ENCODE peak calls at places on chromosomes 7 and 10, in six cellular contexts. Q is GM12865, N is SHP77, W is H7, H is fibroblast of lung, Y is ELR. X is an unnamed sample.

GRCh38 chr10:4775808-4776207 is 50.2 kb upstream of the AKR1E2 start:
- DNase-seq in Q (no peak), N (no peak), W (no peak), H (peak), Y (peak), X (peak)

GRCh38 chr10:30529373-30529998 is 95.5 kb downstream of the MAP3K8 start:
- DNase-seq in Q (peak), N (no peak), W (no peak), H (no peak), Y (no peak), X (no peak)

GRCh38 chr10:6222755-6223154 is 20.0 kb downstream of the PFKFB3 start:
- DNase-seq in Q (no peak), N (no peak), W (peak), H (no peak), Y (no peak), X (no peak)

GRCh38 chr10:103053659-103054581 is 135.8 kb downstream of the CNNM2 start:
- DNase-seq in Q (peak), N (peak), W (peak), H (peak), Y (peak), X (peak)

GRCh38 chr7:128459394-128459878 is 3.8 kb downstream of the HILPDA start:
- DNase-seq in Q (peak), N (peak), W (peak), H (peak), Y (peak), X (peak)

GRCh38 chr10:63084690-63085377 is 48.3 kb upstream of the NRBF2 start:
- DNase-seq in Q (no peak), N (no peak), W (no peak), H (peak), Y (no peak), X (no peak)

GRCh38 chr7:741850-742249 is 14.8 kb upstream of the PRKAR1B start:
- DNase-seq in Q (no peak), N (no peak), W (peak), H (no peak), Y (no peak), X (no peak)

GRCh38 chr7:64885520-64886240 is 17.4 kb upstream of the ZNF273 start:
- DNase-seq in Q (no peak), N (no peak), W (peak), H (no peak), Y (no peak), X (no peak)

GRCh38 chr7:114086906-114087651 is 168.3 kb upstream of the PPP1R3A start:
- DNase-seq in Q (no peak), N (peak), W (peak), H (peak), Y (peak), X (peak)

GRCh38 chr7:134435161-134435920 is 23.6 kb downstream of the AKR1B1 start:
- DNase-seq in Q (no peak), N (no peak), W (no peak), H (peak), Y (peak), X (peak)

GRCh38 chr7:29087840-29088169 is 58.5 kb downstream of the CPVL start:
- DNase-seq in Q (no peak), N (no peak), W (no peak), H (no peak), Y (no peak), X (no peak)

GRCh38 chr7:91759205-91759863 is 121.2 kb downstream of the MTERF1 start:
- DNase-seq in Q (peak), N (peak), W (no peak), H (peak), Y (peak), X (peak)

GRCh38 chr7:11607676-11608075 is 224.3 kb downstream of the THSD7A start:
- DNase-seq in Q (no peak), N (peak), W (no peak), H (no peak), Y (no peak), X (no peak)

X was measured in kidney tubule cell.